ENCODE peak calls at places on chromosomes 16 and 17, in four cellular contexts. U is MM.1S, A is fibroblast of lung, Z is neural progenitor cell. R is an unnamed sample. For H3K4me1, the result is how much of the 10 kb centered on the place peaks cover.

GRCh38 chr17:33210240-33210639 is 82.9 kb downstream of the ASIC2 start:
- DNase-seq in U (no peak), A (no peak), Z (no peak), R (no peak)

GRCh38 chr16:57803413-57803990 is 1.2 kb upstream of the KIFC3 start:
- DNase-seq in U (no peak), A (no peak), Z (no peak), R (peak)

GRCh38 chr16:79508294-79508693 is 92.2 kb downstream of the MAF start:
- DNase-seq in U (no peak), A (no peak), Z (no peak), R (no peak)

GRCh38 chr17:69477204-69477899 is 62.9 kb downstream of the MAP2K6 start:
- DNase-seq in U (no peak), A (no peak), Z (no peak), R (no peak)

GRCh38 chr17:11269210-11269609 is 28.2 kb downstream of the SHISA6 start:
- DNase-seq in U (no peak), A (no peak), Z (no peak), R (no peak)

GRCh38 chr17:13273744-13274295 is 256.0 kb upstream of the ELAC2 start:
- DNase-seq in U (no peak), A (no peak), Z (no peak), R (peak)

GRCh38 chr17:40023590-40024292 is 8.5 kb downstream of the CSF3 start:
- DNase-seq in U (no peak), A (peak), Z (no peak), R (peak)

GRCh38 chr16:17107450-17107849 is 363.3 kb downstream of the XYLT1 start:
- DNase-seq in U (no peak), A (no peak), Z (no peak), R (no peak)

GRCh38 chr17:78853926-78854394 is 13.3 kb upstream of the USP36 start:
- DNase-seq in U (no peak), A (no peak), Z (no peak), R (no peak)

GRCh38 chr16:56998861-56999260 is 9.5 kb downstream of the NLRC5 start:
- DNase-seq in U (no peak), A (no peak), Z (peak), R (no peak)

GRCh38 chr17:39239640-39240314 is 14.0 kb upstream of the STAC2 start:
- DNase-seq in U (peak), A (no peak), Z (peak), R (peak)

GRCh38 chr17:77189148-77189547 is 48.4 kb downstream of the SEC14L1 start:
- DNase-seq in U (peak), A (no peak), Z (no peak), R (no peak)
- H3K4me1 ChIP-seq in U (half or more), A (under half), Z (under half), R (under half)

GRCh38 chr17:1362964-1363363 is 37.1 kb downstream of the YWHAE start:
- DNase-seq in U (peak), A (peak), Z (no peak), R (no peak)
- H3K4me1 ChIP-seq in U (under half), A (under half), Z (under half), R (under half)

GRCh38 chr17:75530837-75531723 is 5.6 kb downstream of the LLGL2 start:
- DNase-seq in U (no peak), A (no peak), Z (no peak), R (no peak)

GRCh38 chr17:75535871-75536270 is 10.4 kb downstream of the LLGL2 start:
- DNase-seq in U (no peak), A (no peak), Z (no peak), R (no peak)

GRCh38 chr17:75536401-75536800 is 10.9 kb downstream of the LLGL2 start:
- DNase-seq in U (no peak), A (no peak), Z (no peak), R (no peak)

GRCh38 chr17:75535119-75535537 is 9.6 kb downstream of the LLGL2 start:
- DNase-seq in U (no peak), A (no peak), Z (peak), R (peak)

GRCh38 chr17:75531724-75532090 is 6.2 kb downstream of the LLGL2 start:
- DNase-seq in U (no peak), A (no peak), Z (no peak), R (no peak)
- H3K4me1 ChIP-seq in U (under half), A (under half), Z (under half), R (under half)

GRCh38 chr16:49978569-49979326 is 46.3 kb upstream of the CNEP1R1 start:
- DNase-seq in U (no peak), A (no peak), Z (no peak), R (no peak)

GRCh38 chr16:49977427-49977826 is 47.6 kb upstream of the CNEP1R1 start:
- DNase-seq in U (no peak), A (no peak), Z (no peak), R (no peak)

DNA sequence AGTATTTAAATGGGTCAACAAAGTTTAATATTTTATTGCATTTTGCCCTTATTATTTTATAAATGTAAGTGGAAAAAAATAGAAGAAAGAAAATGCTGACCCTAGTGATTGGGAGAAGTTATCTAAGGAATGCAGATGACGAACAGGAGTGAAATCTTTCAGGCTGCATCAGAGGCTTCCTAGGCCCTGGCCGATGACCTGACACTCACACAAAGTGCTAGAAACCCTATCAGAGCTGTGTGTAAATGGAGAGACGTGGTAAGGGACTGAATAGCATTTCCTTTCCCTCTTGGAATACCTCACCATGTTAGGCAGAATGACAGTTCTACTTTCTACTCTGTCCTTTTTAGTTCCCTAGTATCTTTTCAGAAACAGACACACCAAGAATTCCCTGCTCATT is 44.9 kb upstream of the CNEP1R1 start:
- DNase-seq in U (no peak), A (no peak), Z (no peak), R (no peak)
- H3K4me1 ChIP-seq in U (under half), A (under half), Z (under half), R (under half)

GRCh38 chr17:8441690-8442089 is 6.0 kb downstream of the NDEL1 start:
- DNase-seq in U (no peak), A (no peak), Z (no peak), R (no peak)

GRCh38 chr17:8438441-8438840 is 2.8 kb downstream of the NDEL1 start:
- DNase-seq in U (no peak), A (no peak), Z (no peak), R (no peak)

GRCh38 chr17:8436169-8436932 is 667 bp downstream of the NDEL1 start:
- DNase-seq in U (peak), A (peak), Z (peak), R (peak)

GRCh38 chr17:8442310-8442709 is 6.6 kb downstream of the NDEL1 start:
- DNase-seq in U (no peak), A (no peak), Z (no peak), R (no peak)

DNA sequence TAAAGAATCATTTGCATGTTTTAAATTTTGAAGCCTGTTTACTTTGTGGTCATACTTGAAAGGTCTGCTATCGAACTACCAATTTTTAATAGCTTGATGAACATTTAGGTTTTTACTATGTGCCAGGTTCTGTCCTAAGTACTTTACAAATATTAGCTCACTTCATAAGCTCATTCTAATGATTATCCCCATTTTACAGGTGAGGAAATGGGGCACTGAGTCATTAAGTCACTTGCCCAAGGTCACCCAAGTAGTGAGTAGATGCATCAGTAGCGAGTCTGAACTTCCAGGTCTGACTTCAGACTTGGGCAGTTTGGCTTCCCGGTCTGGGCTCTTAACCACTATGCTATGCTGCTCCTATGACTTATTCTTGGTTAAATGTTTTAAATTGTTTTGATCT is 4.0 kb downstream of the NDEL1 start:
- DNase-seq in U (no peak), A (no peak), Z (no peak), R (no peak)
- H3K4me1 ChIP-seq in U (under half), A (under half), Z (under half), R (under half)

GRCh38 chr17:48555183-48555615 is 10.3 kb upstream of the HOXB2 start:
- DNase-seq in U (no peak), A (peak), Z (no peak), R (peak)

GRCh38 chr17:48553837-48554236 is 8.9 kb upstream of the HOXB2 start:
- DNase-seq in U (no peak), A (peak), Z (no peak), R (no peak)

GRCh38 chr17:48554412-48555090 is 9.6 kb upstream of the HOXB2 start:
- DNase-seq in U (no peak), A (peak), Z (peak), R (no peak)

GRCh38 chr17:48556534-48557401 is 11.9 kb upstream of the HOXB2 start:
- DNase-seq in U (no peak), A (peak), Z (no peak), R (no peak)

DNA sequence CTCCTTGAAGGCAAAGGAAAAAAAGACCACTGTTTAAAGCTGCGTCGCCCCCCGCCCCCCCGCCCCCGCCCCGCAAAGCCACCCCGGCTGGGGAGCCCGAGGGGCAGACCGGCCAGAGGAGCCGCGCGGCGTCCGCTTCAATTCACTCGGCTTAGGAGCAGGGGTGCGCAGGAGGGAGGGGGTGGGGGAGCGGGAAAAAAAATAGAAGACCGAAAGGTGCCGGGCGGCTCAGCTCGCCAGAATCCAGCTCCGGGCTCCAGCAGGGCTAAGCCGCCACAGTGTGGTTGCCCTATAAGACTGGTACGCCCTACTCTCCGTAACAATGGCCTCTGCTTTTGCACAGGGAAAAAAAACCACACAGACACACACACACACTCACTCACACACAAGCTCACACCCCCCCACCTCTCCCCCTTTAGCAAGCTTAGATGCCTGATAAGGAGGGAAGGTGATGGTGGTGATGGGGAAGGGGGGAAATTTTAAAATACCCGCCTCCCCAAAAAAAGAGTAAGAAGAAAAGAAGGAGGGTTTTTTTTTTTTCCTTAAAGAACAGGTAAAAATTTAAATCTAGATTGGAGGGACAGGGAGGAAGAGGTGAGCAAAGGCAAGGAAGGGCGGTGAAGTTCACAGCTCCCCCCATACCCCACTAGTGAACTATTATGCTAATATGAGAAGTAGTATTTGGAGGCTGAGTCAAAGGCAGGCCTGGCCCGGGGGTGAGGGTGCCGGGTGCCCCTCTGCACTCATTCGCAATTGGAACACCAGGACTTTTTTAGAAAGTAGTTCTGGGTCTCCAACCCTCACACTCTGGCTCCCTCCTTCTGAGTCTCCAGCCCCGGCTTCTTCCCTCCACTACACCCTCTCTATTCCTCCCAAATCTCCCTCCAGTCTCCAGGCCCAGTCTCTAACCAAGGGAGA is 11.0 kb upstream of the HOXB2 start:
- DNase-seq in U (no peak), A (peak), Z (peak), R (peak)
- H3K4me1 ChIP-seq in U (under half), A (half or more), Z (under half), R (under half)

DNA sequence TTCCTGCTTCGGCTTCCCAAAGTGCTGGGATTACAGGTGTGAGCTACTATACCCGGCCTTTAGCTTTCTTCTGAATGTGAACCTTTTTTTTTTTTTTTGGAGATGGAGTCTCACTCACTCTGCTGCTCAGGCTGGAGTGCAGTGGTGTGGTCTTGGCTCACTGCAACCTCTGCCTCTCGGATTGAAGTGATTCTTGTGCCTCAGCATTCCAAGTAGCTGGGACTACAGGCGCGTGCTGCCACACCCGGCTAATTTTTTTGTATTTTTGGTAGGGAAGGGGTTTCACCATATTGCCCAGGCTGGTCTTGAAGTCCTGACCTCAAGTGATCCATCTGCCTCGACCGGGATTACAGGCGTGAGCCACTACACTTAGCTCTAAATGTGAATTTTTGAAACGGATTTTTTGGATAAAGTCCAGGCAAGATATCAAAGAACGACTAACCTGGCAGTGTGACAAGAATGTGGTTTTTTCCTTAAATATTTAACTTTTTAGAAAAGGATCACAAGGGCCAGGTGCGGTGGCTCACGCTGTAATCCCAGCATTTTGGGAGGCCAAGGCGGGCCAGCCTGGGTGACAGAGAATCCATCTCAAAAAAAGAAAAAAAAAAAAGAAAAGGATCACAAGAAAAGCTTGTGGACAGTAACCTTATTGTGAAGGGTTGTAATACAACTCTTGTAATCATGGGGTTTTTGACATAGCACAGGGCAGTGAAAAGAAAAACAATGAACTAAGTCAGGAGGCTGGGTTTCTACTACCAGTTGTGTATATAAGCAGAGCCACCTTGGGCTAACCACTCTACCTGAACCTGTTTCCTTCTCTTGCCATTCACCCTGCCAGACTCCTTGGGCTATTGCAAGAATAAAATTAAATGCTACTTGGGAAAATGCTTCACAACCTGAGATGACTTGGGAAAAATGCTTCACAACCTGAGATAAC is 6.2 kb downstream of the BRCA1 start:
- DNase-seq in U (no peak), A (peak), Z (no peak), R (peak)
- H3K4me1 ChIP-seq in U (under half), A (under half), Z (under half), R (under half)

DNA sequence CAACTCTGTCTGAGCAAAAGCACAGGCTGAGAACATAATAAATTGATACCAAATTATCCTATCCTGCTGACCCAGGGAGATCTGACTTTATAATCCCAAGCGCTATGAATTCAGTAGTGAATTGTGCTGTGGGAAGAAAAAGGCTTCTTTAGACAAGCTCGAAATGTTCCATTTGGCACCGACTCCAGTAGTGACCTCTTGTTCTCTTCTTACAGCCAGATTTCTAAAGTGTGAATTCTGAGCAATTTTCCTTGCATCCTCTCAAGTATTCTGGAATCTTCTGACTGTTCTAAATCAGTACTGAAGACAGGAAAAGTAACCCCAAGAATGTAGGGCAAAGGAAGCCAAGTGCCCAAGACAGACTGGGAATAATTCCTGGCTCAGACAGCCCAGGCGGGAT is 58.2 kb downstream of the CDYL2 start:
- DNase-seq in U (no peak), A (no peak), Z (no peak), R (no peak)
- H3K4me1 ChIP-seq in U (under half), A (under half), Z (under half), R (under half)